ENCODE peak calls at places on chromosomes 7 and 10, in four cellular contexts. D is sigmoid colon, V is PC-9, N is IMR-90. L is an unnamed sample.

GRCh38 chr10:120406380-120406779 is 50.6 kb upstream of the PLPP4 start:
- DNase-seq in D (no peak), V (no peak), N (no peak), L (no peak)

GRCh38 chr10:76632158-76633051 is 1005.2 kb downstream of the KCNMA1 start:
- DNase-seq in D (no peak), V (peak), N (no peak), L (peak)

GRCh38 chr10:87842776-87843497 is 20.4 kb downstream of the KLLN start:
- DNase-seq in D (no peak), V (no peak), N (peak), L (no peak)

GRCh38 chr7:117995850-117996650 is 122.8 kb upstream of the CTTNBP2 start:
- DNase-seq in D (no peak), V (no peak), N (peak), L (no peak)

GRCh38 chr7:117448655-117449054 is 21.4 kb upstream of the ASZ1 start:
- DNase-seq in D (no peak), V (no peak), N (peak), L (no peak)

GRCh38 chr10:118504044-118504944 is 91.2 kb downstream of the PRLHR start:
- DNase-seq in D (no peak), V (peak), N (peak), L (no peak)

GRCh38 chr7:86407291-86407690 is 236.4 kb upstream of the GRM3 start:
- DNase-seq in D (no peak), V (no peak), N (no peak), L (no peak)

GRCh38 chr10:78436706-78437406 is 403.2 kb downstream of the RPS24 start:
- DNase-seq in D (peak), V (no peak), N (no peak), L (no peak)

GRCh38 chr7:151307536-151307935 is 34.1 kb upstream of the NUB1 start:
- DNase-seq in D (no peak), V (no peak), N (no peak), L (no peak)

GRCh38 chr7:56121440-56121839 is 5.2 kb upstream of the NUPR2 start:
- DNase-seq in D (no peak), V (no peak), N (no peak), L (no peak)

GRCh38 chr7:114422478-114423217 is 8.0 kb downstream of the FOXP2 start:
- DNase-seq in D (no peak), V (no peak), N (no peak), L (no peak)

GRCh38 chr7:148296994-148297644 is 293.4 kb upstream of the C7orf33 start:
- DNase-seq in D (no peak), V (no peak), N (no peak), L (no peak)

GRCh38 chr7:87596136-87596535 is 4.5 kb downstream of the ABCB1 start:
- DNase-seq in D (no peak), V (no peak), N (no peak), L (no peak)

GRCh38 chr10:30190831-30191552 is 131.6 kb upstream of the JCAD start:
- DNase-seq in D (no peak), V (no peak), N (no peak), L (no peak)

GRCh38 chr7:107119376-107120100 is 49.3 kb upstream of the HBP1 start:
- DNase-seq in D (no peak), V (no peak), N (no peak), L (no peak)

GRCh38 chr10:132865851-132866600 is 76.3 kb downstream of the CFAP46 start:
- DNase-seq in D (peak), V (no peak), N (no peak), L (no peak)

GRCh38 chr10:31102421-31102820 is 70.8 kb upstream of the ZNF438 start:
- DNase-seq in D (no peak), V (no peak), N (no peak), L (no peak)

GRCh38 chr7:5872326-5872725 is 8.3 kb upstream of the OCM start:
- DNase-seq in D (no peak), V (no peak), N (peak), L (no peak)

GRCh38 chr7:128059143-128059975 is 28.1 kb upstream of the LRRC4 start:
- DNase-seq in D (no peak), V (no peak), N (no peak), L (no peak)

GRCh38 chr10:3500408-3500856 is 284.6 kb downstream of the KLF6 start:
- DNase-seq in D (peak), V (no peak), N (peak), L (peak)

GRCh38 chr7:12067156-12067831 is 143.8 kb upstream of the TMEM106B start:
- DNase-seq in D (peak), V (no peak), N (peak), L (peak)

GRCh38 chr7:123867220-123867619 is 22.3 kb downstream of the HYAL4 start:
- DNase-seq in D (no peak), V (peak), N (peak), L (no peak)

GRCh38 chr10:91798736-91799579 is 732 bp downstream of the TNKS2 start:
- DNase-seq in D (peak), V (no peak), N (peak), L (peak)

GRCh38 chr7:141659501-141659900 is 42.5 kb downstream of the DENND11 start:
- DNase-seq in D (no peak), V (no peak), N (no peak), L (no peak)

GRCh38 chr7:139635521-139636240 is 112.2 kb downstream of the CLEC2L start:
- DNase-seq in D (no peak), V (no peak), N (no peak), L (no peak)

GRCh38 chr10:86410542-86411124 is 44.0 kb upstream of the GRID1 start:
- DNase-seq in D (no peak), V (peak), N (peak), L (no peak)

GRCh38 chr10:154348-154747 is 19.1 kb downstream of the ZMYND11 start:
- DNase-seq in D (no peak), V (no peak), N (peak), L (peak)

GRCh38 chr10:116850058-116850611 is 836 bp downstream of the ENO4 start:
- DNase-seq in D (no peak), V (no peak), N (no peak), L (no peak)

GRCh38 chr7:128830231-128831177 is at the start of gene FLNC:
- DNase-seq in D (peak), V (no peak), N (peak), L (peak)

GRCh38 chr7:73717025-73717807 is 2.3 kb downstream of the STX1A start:
- DNase-seq in D (peak), V (no peak), N (peak), L (no peak)

GRCh38 chr10:13659887-13660544 is 73.3 kb downstream of the PRPF18 start:
- DNase-seq in D (peak), V (no peak), N (peak), L (peak)

GRCh38 chr10:19788075-19788686 is 28.1 kb upstream of the PLXDC2 start:
- DNase-seq in D (no peak), V (no peak), N (peak), L (peak)

GRCh38 chr10:119441151-119441821 is 101.2 kb downstream of the RGS10 start:
- DNase-seq in D (peak), V (no peak), N (peak), L (no peak)

GRCh38 chr10:5343561-5343960 is 21.2 kb upstream of the UCN3 start:
- DNase-seq in D (no peak), V (no peak), N (no peak), L (no peak)

GRCh38 chr7:148385009-148385682 is 205.4 kb upstream of the C7orf33 start:
- DNase-seq in D (no peak), V (no peak), N (no peak), L (no peak)

GRCh38 chr7:107539824-107540223 is 23.9 kb downstream of the COG5 start:
- DNase-seq in D (no peak), V (no peak), N (no peak), L (no peak)

GRCh38 chr7:26013551-26014083 is 138.4 kb upstream of the NFE2L3 start:
- DNase-seq in D (no peak), V (no peak), N (no peak), L (no peak)

GRCh38 chr10:50351483-50352146 is 100.3 kb upstream of the ASAH2 start:
- DNase-seq in D (no peak), V (no peak), N (no peak), L (no peak)

GRCh38 chr7:30029696-30030095 is 1.5 kb downstream of the PLEKHA8 start:
- DNase-seq in D (no peak), V (no peak), N (no peak), L (no peak)

DNA sequence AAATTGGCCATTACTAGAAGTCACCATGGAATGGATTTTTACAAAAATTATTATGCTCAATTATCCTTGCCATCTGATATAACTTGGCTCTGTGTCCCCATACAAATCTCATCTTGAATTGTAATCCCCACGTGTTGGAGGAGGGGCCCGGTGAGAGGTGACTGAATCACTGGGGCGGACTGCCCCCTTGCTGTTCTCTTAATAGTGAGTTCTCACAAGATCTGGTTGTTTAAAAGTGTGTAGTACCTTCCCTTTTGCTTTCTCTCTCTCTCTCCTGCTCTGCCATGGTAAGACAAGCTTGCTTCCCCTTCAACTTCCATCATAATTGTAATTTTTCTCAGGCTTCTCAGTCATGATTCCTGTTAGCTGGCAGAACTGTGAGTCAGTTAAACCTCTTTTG is 1023.6 kb downstream of the XPNPEP1 start:
- DNase-seq in D (no peak), V (no peak), N (no peak), L (no peak)
- TF ChIP-seq CTCF in D (no peak), V (no peak), N (no peak), L (no peak)

GRCh38 chr7:106071356-106071998 is 40.6 kb downstream of the SYPL1 start:
- DNase-seq in D (no peak), V (peak), N (no peak), L (no peak)
- H3K27ac ChIP-seq in D (peak), V (peak), N (no peak), L (peak)

GRCh38 chr10:71044720-71045119 is 156.4 kb upstream of the PCBD1 start:
- DNase-seq in D (peak), V (no peak), N (no peak), L (no peak)

GRCh38 chr10:71043858-71044257 is 155.5 kb upstream of the PCBD1 start:
- DNase-seq in D (peak), V (no peak), N (no peak), L (no peak)

GRCh38 chr10:71040890-71041590 is 152.7 kb upstream of the PCBD1 start:
- DNase-seq in D (no peak), V (no peak), N (no peak), L (no peak)

GRCh38 chr10:71040326-71040725 is 152.0 kb upstream of the PCBD1 start:
- DNase-seq in D (no peak), V (no peak), N (no peak), L (no peak)

GRCh38 chr10:71042699-71043098 is 154.3 kb upstream of the PCBD1 start:
- DNase-seq in D (no peak), V (no peak), N (no peak), L (no peak)
- H3K4me3 ChIP-seq in D (no peak), V (no peak), N (no peak), L (no peak)

DNA sequence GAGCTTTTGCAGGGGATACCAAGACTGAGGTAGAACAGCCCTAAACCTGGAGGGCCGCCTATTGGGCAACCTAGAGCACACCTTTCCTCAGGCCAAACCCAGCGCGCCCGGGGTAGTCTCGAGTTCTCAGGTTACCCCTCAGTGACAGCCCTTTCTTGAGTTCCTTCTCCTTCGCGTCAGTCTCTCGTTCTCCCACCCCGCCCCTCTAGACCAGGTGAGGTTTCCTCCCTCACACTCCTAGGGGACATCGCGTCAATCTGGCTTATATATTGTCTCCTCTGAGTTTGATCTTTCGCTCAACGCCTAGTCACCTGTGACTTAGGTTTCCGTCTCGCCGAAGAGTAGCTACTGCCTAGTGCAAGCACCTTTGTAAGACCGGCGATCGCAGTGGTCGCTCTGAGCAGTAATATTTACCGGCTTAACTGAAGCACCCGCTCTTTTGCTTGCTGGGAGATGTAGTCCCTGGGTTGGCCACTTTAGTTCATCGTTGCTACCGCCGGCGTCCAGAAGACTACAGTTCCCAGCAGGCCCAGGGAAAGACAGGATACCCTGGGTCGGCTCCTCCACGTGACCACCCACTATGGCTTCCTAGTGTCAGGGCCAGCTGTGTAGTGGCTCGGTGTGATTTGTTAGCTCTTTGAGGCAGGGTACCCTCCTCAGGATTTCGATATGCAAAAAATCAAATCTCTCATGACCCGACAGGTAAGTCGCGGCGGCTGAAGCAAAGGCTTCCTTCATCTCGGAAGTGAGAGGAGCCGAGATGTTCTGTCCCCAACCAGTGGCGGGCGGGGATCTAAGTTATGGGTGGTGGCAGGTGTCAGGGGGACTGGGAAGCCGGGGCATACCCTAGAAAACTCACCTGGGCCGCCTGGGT is at the start of gene VPS50:
- DNase-seq in D (peak), V (peak), N (peak), L (peak)
- TF ChIP-seq CTCF in D (no peak), V (peak), N (no peak), L (no peak)

GRCh38 chr7:155222046-155222445 is 75.6 kb upstream of the INSIG1 start:
- DNase-seq in D (no peak), V (no peak), N (no peak), L (no peak)
- H3K27ac ChIP-seq in D (no peak), V (no peak), N (no peak), L (no peak)

GRCh38 chr7:19144661-19145428 is at the start of gene FERD3L:
- DNase-seq in D (peak), V (no peak), N (no peak), L (no peak)

GRCh38 chr7:19143930-19144574 is 1.2 kb downstream of the FERD3L start:
- DNase-seq in D (no peak), V (no peak), N (no peak), L (no peak)

GRCh38 chr7:19139706-19140327 is 5.4 kb downstream of the FERD3L start:
- DNase-seq in D (no peak), V (no peak), N (no peak), L (no peak)

GRCh38 chr7:19146699-19147098 is 1.5 kb upstream of the FERD3L start:
- DNase-seq in D (no peak), V (no peak), N (peak), L (no peak)

DNA sequence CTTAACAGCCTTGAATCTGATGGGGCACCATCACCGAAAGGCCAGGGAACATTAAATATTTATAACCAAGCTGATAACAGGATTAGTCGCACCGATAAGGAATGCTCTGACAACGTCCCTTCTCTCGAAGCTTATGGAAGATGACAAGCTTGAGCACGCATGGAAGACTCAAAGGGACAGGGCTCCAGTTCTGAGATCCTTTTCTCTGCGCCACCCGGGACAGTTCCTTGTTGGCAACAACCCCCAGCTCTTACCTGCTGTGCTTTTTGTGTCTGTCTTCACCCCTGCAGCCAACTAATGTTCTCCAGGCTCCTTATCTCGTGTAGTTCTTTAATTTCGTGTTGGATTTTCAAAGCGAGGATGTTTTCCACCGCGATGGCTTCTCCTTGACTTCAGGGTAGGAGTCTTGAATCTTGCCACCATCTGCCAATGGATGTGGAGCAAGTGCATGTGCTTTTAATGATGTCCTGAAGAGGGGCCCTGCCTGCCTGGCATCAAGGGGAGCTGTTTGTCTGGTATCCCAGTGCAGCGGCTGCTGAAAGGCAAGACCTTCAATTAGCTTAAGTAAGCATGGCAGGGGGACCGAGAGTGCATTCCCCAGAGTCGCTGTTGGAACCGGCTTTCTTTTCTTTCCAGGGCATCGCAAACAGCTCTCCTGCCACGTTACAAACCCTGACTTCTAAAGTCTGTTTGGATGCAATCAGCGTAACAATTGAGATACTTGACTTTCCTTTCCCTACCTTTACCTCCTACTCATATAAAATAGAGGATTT is 394 bp upstream of the FERD3L start:
- DNase-seq in D (no peak), V (no peak), N (no peak), L (no peak)
- H3K4me3 ChIP-seq in D (no peak), V (no peak), N (no peak), L (no peak)

DNA sequence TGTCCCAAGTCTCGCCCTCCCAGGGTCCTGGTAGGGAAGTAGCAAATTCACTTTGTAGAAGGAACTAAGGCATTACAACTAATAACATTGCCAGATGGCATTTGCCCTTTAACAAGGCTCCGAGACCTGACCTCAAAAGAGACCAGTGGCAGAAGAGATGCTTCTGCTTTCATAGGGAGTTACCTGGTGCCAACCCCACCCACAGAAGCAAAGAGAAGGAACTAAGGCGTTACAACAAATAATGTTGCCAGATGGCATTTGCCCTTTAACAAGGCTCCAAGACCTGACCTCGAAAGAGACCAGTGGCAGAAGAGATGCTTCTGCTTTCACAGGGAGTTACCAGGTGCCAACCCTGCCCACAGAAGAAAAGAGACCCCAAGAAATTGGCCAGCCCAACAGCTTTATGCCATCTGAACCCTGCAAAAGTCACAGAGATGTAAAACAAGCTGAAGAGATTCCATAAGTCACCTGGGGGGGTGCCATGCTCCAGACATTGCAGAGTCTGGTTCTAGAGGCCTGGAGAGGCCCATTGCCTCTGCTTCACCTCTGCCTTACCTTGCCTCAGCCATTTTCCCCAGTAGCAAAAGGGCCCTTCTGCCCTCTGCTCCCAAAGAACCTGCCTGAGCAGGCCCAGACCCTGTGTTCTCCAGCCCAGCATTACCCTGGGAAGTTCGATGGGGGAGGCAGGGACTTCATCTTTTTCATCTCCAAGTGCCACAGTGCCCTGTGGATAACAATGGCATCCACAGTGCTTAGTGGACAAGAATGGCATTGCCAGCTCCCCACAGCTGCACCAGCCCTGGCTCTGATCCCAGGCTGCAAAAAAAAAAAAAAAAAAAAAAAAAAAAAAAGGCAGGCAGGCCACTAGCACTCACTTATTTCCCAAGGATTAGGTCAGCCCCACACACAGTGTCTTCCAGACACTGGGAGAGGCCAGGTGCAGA is 179.5 kb upstream of the PLXNA4 start:
- DNase-seq in D (no peak), V (no peak), N (no peak), L (no peak)
- TF ChIP-seq CTCF in D (no peak), V (no peak), N (no peak), L (peak)